ENCODE peak calls at places on chromosomes 2 and 18, in seven cellular contexts. I is AG04450, E is tibial nerve, G is breast epithelium, H is endothelial cell of umbilical vein, Z is SK-N-SH, P is SJSA1. T is an unnamed sample.

GRCh38 chr2:164014791-164015190 is 279.0 kb upstream of the FIGN start:
- DNase-seq in I (no peak), E (no peak), G (no peak), H (no peak), Z (no peak), P (no peak), T (no peak)

GRCh38 chr2:107627164-107627563 is 199.5 kb upstream of the RGPD4 start:
- DNase-seq in I (no peak), E (no peak), G (no peak), H (no peak), Z (no peak), P (no peak), T (no peak)

GRCh38 chr2:84435331-84436081 is 23.6 kb downstream of the SUCLG1 start:
- DNase-seq in I (peak), E (no peak), G (peak), H (no peak), Z (no peak), P (peak), T (no peak)

GRCh38 chr2:195559431-195559914 is 97.6 kb upstream of the SLC39A10 start:
- DNase-seq in I (peak), E (no peak), G (no peak), H (no peak), Z (no peak), P (no peak), T (no peak)

GRCh38 chr2:61807036-61807757 is 46.7 kb downstream of the FAM161A start:
- DNase-seq in I (no peak), E (no peak), G (no peak), H (no peak), Z (no peak), P (no peak), T (no peak)

GRCh38 chr2:173033080-173033479 is 42.6 kb upstream of the MAP3K20 start:
- DNase-seq in I (no peak), E (no peak), G (no peak), H (no peak), Z (peak), P (no peak), T (no peak)

GRCh38 chr2:192161670-192162290 is 33.0 kb downstream of the TMEFF2 start:
- DNase-seq in I (no peak), E (no peak), G (no peak), H (peak), Z (no peak), P (no peak), T (no peak)

GRCh38 chr2:69911985-69912563 is 2.8 kb upstream of the MXD1 start:
- DNase-seq in I (no peak), E (no peak), G (no peak), H (peak), Z (peak), P (peak), T (no peak)

GRCh38 chr2:20048488-20049443 is 2.7 kb downstream of the LAPTM4A start:
- DNase-seq in I (no peak), E (no peak), G (no peak), H (peak), Z (no peak), P (no peak), T (no peak)

GRCh38 chr2:235219048-235219447 is 267.2 kb downstream of the SH3BP4 start:
- DNase-seq in I (no peak), E (no peak), G (no peak), H (no peak), Z (no peak), P (no peak), T (no peak)

GRCh38 chr2:61178603-61179545 is 16.9 kb downstream of the C2orf74 start:
- DNase-seq in I (no peak), E (no peak), G (no peak), H (no peak), Z (no peak), P (no peak), T (no peak)

GRCh38 chr2:201942525-201942924 is 91.1 kb upstream of the FZD7 start:
- DNase-seq in I (no peak), E (no peak), G (no peak), H (no peak), Z (no peak), P (no peak), T (no peak)

GRCh38 chr18:48229445-48230052 is 179.6 kb downstream of the ZBTB7C start:
- DNase-seq in I (no peak), E (no peak), G (no peak), H (no peak), Z (peak), P (no peak), T (no peak)

GRCh38 chr2:217637268-217637615 is 365.6 kb downstream of the TNS1 start:
- DNase-seq in I (no peak), E (no peak), G (no peak), H (no peak), Z (peak), P (no peak), T (no peak)

GRCh38 chr2:240520974-240521350 is 36.8 kb downstream of the ANKMY1 start:
- DNase-seq in I (no peak), E (no peak), G (no peak), H (no peak), Z (no peak), P (no peak), T (no peak)

GRCh38 chr18:79384151-79384807 is 11.5 kb upstream of the NFATC1 start:
- DNase-seq in I (no peak), E (no peak), G (no peak), H (no peak), Z (peak), P (no peak), T (no peak)

GRCh38 chr2:30237346-30238142 is 6.2 kb downstream of the LBH start:
- DNase-seq in I (no peak), E (no peak), G (no peak), H (no peak), Z (no peak), P (no peak), T (no peak)

GRCh38 chr2:210072493-210072892 is 70.1 kb downstream of the RPE start:
- DNase-seq in I (no peak), E (no peak), G (no peak), H (no peak), Z (no peak), P (no peak), T (no peak)

GRCh38 chr2:217270801-217271121 is 410.9 kb upstream of the TNP1 start:
- DNase-seq in I (no peak), E (no peak), G (no peak), H (no peak), Z (no peak), P (no peak), T (no peak)

GRCh38 chr2:44777542-44777941 is 164.0 kb upstream of the SIX3 start:
- DNase-seq in I (no peak), E (no peak), G (no peak), H (no peak), Z (no peak), P (no peak), T (no peak)

GRCh38 chr2:197073701-197074433 is 147.4 kb upstream of the PGAP1 start:
- DNase-seq in I (no peak), E (peak), G (peak), H (peak), Z (no peak), P (no peak), T (peak)

GRCh38 chr2:239819974-239820555 is 205.1 kb downstream of the NDUFA10 start:
- DNase-seq in I (no peak), E (no peak), G (no peak), H (no peak), Z (peak), P (no peak), T (peak)

GRCh38 chr2:74865770-74866674 is 32.1 kb downstream of the HK2 start:
- DNase-seq in I (no peak), E (no peak), G (no peak), H (no peak), Z (no peak), P (no peak), T (no peak)

GRCh38 chr18:79211844-79212243 is 142.7 kb downstream of the ATP9B start:
- DNase-seq in I (no peak), E (no peak), G (no peak), H (no peak), Z (no peak), P (no peak), T (no peak)

GRCh38 chr2:203737360-203737759 is 30.9 kb downstream of the CD28 start:
- DNase-seq in I (no peak), E (no peak), G (no peak), H (no peak), Z (no peak), P (no peak), T (no peak)

GRCh38 chr2:26470601-26471260 is 7.2 kb downstream of the OTOF start:
- DNase-seq in I (no peak), E (no peak), G (no peak), H (no peak), Z (no peak), P (no peak), T (no peak)

GRCh38 chr2:60437080-60437765 is 116.2 kb downstream of the BCL11A start:
- DNase-seq in I (no peak), E (no peak), G (no peak), H (no peak), Z (no peak), P (no peak), T (no peak)

GRCh38 chr2:220533485-220533884 is 906.1 kb downstream of the SLC4A3 start:
- DNase-seq in I (no peak), E (no peak), G (no peak), H (no peak), Z (peak), P (no peak), T (no peak)

GRCh38 chr18:33833847-33834246 is 255.8 kb downstream of the ASXL3 start:
- DNase-seq in I (no peak), E (no peak), G (no peak), H (no peak), Z (no peak), P (no peak), T (no peak)

GRCh38 chr18:48848641-48849143 is 102.1 kb downstream of the SMAD7 start:
- DNase-seq in I (no peak), E (no peak), G (no peak), H (peak), Z (no peak), P (peak), T (no peak)

GRCh38 chr2:120619579-120619978 is 116.1 kb upstream of the GLI2 start:
- DNase-seq in I (no peak), E (no peak), G (no peak), H (no peak), Z (no peak), P (no peak), T (no peak)

GRCh38 chr2:218567797-218568189 is 358 bp downstream of the USP37 start:
- DNase-seq in I (no peak), E (no peak), G (no peak), H (no peak), Z (no peak), P (no peak), T (no peak)

GRCh38 chr2:231968820-231969219 is 7.3 kb downstream of the DIS3L2 start:
- DNase-seq in I (no peak), E (no peak), G (no peak), H (no peak), Z (no peak), P (no peak), T (no peak)

GRCh38 chr2:57882895-57883515 is 163.6 kb upstream of the VRK2 start:
- DNase-seq in I (no peak), E (no peak), G (no peak), H (no peak), Z (no peak), P (no peak), T (no peak)

DNA sequence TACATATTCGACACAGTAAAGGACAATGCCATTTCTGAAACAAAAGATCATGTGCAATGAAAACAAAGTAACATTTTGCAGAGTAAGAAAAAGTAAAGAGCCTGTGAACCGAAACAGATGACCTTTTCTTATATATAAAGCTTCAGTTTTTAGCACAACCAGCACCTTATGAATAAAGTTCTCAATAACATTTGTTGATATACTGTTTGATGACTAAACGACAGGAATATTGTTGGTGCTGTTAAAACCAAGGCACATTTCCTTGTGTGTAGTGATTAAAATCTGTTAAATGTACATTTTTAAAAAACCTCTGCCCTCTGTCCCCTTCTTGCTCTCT is 1.4 kb downstream of the PELI1 start:
- DNase-seq in I (no peak), E (no peak), G (no peak), H (no peak), Z (no peak), P (no peak), T (no peak)
- H3K27ac ChIP-seq in I (no peak), E (peak), G (peak), H (peak), Z (peak), P (peak), T (peak)

GRCh38 chr2:171523969-171524401 is 1.7 kb downstream of the CYBRD1 start:
- DNase-seq in I (no peak), E (no peak), G (peak), H (no peak), Z (no peak), P (no peak), T (no peak)
- H3K27ac ChIP-seq in I (peak), E (peak), G (peak), H (peak), Z (peak), P (no peak), T (peak)

GRCh38 chr2:233700028-233700635 is 7.4 kb downstream of the UGT1A6 start:
- DNase-seq in I (peak), E (no peak), G (no peak), H (peak), Z (peak), P (peak), T (peak)
- H3K27ac ChIP-seq in I (peak), E (no peak), G (no peak), H (peak), Z (peak), P (peak), T (peak)

DNA sequence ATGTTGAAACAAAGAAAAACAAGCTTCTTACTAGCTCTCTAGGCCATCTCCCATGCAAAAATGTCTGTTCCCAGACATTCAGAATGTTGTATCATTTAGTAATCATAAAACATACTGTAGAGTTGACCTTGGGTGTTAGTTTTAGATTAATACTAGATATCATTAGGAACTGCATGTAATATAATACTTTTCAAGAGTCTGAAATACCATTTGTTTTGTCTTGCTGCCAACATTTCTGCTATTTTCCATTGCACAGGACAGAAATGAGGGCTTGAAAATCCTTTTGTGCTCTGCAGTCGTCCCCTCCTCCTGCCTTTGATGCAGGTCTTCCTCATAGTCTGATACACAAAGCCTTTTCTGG is 89.5 kb upstream of the RBMS1 start:
- DNase-seq in I (no peak), E (no peak), G (no peak), H (peak), Z (no peak), P (no peak), T (no peak)
- H3K27ac ChIP-seq in I (peak), E (no peak), G (peak), H (no peak), Z (peak), P (peak), T (no peak)

DNA sequence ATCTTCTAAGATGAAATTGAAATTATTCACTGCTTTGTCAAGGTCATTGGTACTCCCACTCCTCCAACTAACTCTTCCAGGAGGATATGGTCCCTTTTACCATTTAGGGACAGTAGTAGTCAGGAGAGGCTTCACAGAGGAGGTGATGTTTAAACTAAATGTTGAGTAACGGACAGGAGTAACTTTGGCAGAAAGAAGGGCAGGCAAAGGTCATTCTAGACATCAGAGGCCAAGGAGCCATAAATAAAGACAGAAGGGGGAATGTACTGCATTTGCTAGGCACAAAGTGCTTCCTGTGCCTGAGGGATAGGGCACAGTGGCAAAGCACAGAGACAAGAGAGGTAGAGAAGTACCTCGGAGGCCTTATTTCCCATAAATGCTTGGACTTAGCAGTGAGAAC is 14.6 kb upstream of the ACMSD start:
- DNase-seq in I (no peak), E (no peak), G (no peak), H (no peak), Z (no peak), P (no peak), T (no peak)
- H3K27ac ChIP-seq in I (no peak), E (no peak), G (no peak), H (no peak), Z (no peak), P (no peak), T (no peak)

GRCh38 chr2:127954857-127955256 is 69.1 kb upstream of the AMMECR1L start:
- DNase-seq in I (no peak), E (no peak), G (no peak), H (no peak), Z (no peak), P (no peak), T (no peak)

GRCh38 chr2:127953849-127954248 is 68.1 kb upstream of the AMMECR1L start:
- DNase-seq in I (no peak), E (no peak), G (no peak), H (no peak), Z (no peak), P (no peak), T (no peak)

GRCh38 chr2:127951031-127951430 is 65.3 kb upstream of the AMMECR1L start:
- DNase-seq in I (no peak), E (no peak), G (no peak), H (no peak), Z (no peak), P (no peak), T (no peak)

GRCh38 chr2:127950264-127950663 is 64.5 kb upstream of the AMMECR1L start:
- DNase-seq in I (no peak), E (no peak), G (no peak), H (no peak), Z (no peak), P (no peak), T (no peak)

GRCh38 chr2:127953128-127953718 is 67.5 kb upstream of the AMMECR1L start:
- DNase-seq in I (no peak), E (no peak), G (no peak), H (no peak), Z (no peak), P (no peak), T (peak)
- H3K27ac ChIP-seq in I (peak), E (no peak), G (no peak), H (no peak), Z (no peak), P (no peak), T (peak)

DNA sequence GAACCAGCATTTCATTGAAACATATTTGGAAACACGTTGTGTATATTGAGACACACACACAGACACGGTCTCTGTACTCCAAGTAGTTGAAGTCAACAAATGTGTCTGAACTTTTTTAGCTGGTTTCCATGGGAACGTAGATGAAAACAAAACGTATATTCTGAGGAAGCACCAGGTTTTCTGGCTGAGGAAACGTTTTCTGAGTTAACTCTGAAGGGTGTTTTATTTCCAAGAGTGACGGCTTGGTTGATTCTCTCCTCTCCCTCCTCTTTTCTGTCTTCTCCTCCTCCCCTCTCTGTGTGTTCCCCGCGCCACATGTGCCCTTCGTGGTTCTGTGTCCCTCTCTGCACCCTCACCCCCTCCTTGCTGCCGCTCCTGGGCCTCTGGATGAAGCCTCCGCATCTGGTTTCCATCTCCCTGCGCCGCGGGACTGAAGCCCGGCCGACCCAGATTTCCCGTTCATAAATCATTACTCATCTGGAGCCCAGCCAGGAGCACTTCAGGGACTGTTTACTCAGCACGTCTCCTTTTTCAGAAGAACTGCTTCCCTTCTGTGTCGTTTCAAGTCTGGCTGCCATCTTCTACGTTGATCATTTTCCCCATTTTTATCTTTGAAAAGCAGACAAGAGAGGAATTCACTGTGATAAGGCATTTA is 122.7 kb downstream of the COL6A3 start:
- DNase-seq in I (peak), E (peak), G (peak), H (peak), Z (peak), P (peak), T (peak)
- H3K27ac ChIP-seq in I (peak), E (peak), G (peak), H (peak), Z (peak), P (peak), T (peak)

GRCh38 chr18:63158012-63158631 is 161.4 kb downstream of the BCL2 start:
- DNase-seq in I (no peak), E (no peak), G (no peak), H (no peak), Z (no peak), P (no peak), T (no peak)

GRCh38 chr18:63155169-63155852 is 164.3 kb downstream of the BCL2 start:
- DNase-seq in I (no peak), E (no peak), G (no peak), H (peak), Z (peak), P (no peak), T (peak)

GRCh38 chr18:63154350-63155152 is 165.0 kb downstream of the BCL2 start:
- DNase-seq in I (no peak), E (no peak), G (no peak), H (no peak), Z (no peak), P (no peak), T (no peak)

GRCh38 chr18:63157293-63158011 is 162.1 kb downstream of the BCL2 start:
- DNase-seq in I (no peak), E (no peak), G (no peak), H (no peak), Z (no peak), P (no peak), T (no peak)

DNA sequence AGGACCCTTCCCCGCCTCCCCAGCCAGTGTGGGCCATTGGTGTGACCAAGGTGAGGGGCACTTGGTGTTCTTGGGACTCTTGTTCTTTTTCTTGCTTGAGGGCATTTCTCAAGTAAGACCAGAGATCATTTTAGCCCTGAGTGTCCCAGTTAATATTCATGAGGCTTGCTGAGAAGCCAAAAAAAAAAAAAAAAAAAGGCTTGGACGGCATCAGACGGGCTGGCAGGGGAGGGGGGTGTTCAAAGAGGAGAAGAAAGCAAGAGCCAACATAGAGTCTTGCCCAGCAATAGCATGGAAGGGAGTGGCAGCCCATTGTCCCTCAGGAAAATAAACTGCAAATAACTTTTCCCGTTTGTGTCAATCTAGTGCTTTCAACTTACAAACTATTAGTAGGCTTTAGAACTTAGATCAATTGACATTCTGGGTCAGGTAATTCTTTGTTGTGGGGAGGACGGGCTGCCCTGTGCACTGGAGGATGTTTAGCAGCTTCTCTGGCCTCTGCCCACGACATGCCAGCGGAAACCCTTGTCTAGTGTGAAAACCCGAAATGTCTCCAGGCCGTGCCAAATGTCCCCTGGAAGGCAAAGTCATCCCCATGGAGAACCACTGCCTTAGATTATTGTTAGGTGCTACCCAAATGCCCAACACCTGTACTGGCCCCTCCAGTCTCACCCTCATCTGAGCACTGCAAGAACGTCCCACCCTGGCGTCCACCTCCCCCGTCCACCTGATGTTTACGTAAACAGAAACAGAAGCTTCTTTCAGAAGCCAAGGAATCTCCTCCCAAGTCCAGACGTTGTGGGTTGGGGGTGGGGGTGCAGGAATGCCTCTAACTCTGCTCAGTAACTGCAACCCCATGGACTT is 163.4 kb downstream of the BCL2 start:
- DNase-seq in I (no peak), E (no peak), G (no peak), H (no peak), Z (no peak), P (no peak), T (no peak)
- H3K27ac ChIP-seq in I (no peak), E (peak), G (peak), H (no peak), Z (no peak), P (no peak), T (peak)